ENCODE peak calls at places on chromosomes 11 and 22, in ten cellular contexts. N is OCI-M1; Z is brain microvascular endothelial cell; P is RPMI8226; C is activated CD8-positive, alpha-beta T cell treated with anti-CD3 and anti-CD28 coated beads for 36 hours; S is ureter; V is NCI-H345; J is GOT3; B is iPS-NIHi11; F is CD8-positive, alpha-beta memory T cell. E is an unnamed sample.

GRCh38 chr11:6755953-6756347 is 15.8 kb downstream of the OR2AG2 start:
- DNase-seq in V (no peak), J (no peak), N (no peak), Z (no peak), F (no peak), P (no peak), B (no peak), C (no peak), S (no peak), E (no peak)

GRCh38 chr22:33875316-33875715 is 45.0 kb downstream of the LARGE1 start:
- DNase-seq in J (no peak), C (no peak), V (no peak), Z (no peak), B (no peak), S (no peak), P (no peak), N (no peak), F (no peak), E (no peak)

GRCh38 chr11:12170984-12171383 is 60.6 kb downstream of the MICAL2 start:
- DNase-seq in P (no peak), V (no peak), C (no peak), S (peak), F (no peak), B (no peak), Z (no peak), J (no peak), N (no peak), E (no peak)

GRCh38 chr22:36913431-36914382 is at the start of gene CSF2RB:
- DNase-seq in N (peak), V (no peak), B (no peak), P (peak), Z (no peak), C (no peak), F (no peak), J (no peak), S (peak), E (no peak)

GRCh38 chr11:122440783-122441701 is 214.5 kb upstream of the UBASH3B start:
- DNase-seq in N (peak), P (no peak), S (peak), C (peak), B (peak), F (no peak), Z (peak), V (peak), J (no peak), E (peak)

GRCh38 chr11:32658639-32659406 is 75.2 kb downstream of the EIF3M start:
- DNase-seq in S (no peak), V (no peak), B (no peak), C (no peak), J (no peak), N (no peak), Z (no peak), F (no peak), P (no peak), E (no peak)

GRCh38 chr11:115267228-115267627 is 237.0 kb downstream of the CADM1 start:
- DNase-seq in Z (no peak), P (peak), V (peak), N (no peak), J (no peak), F (no peak), S (no peak), B (no peak), C (no peak), E (no peak)

GRCh38 chr22:36764641-36765040 is 11.3 kb downstream of the IFT27 start:
- DNase-seq in F (no peak), V (no peak), S (no peak), B (no peak), J (no peak), C (no peak), Z (no peak), N (no peak), P (no peak), E (no peak)

GRCh38 chr11:120284272-120284671 is 40.8 kb upstream of the TLCD5 start:
- DNase-seq in J (no peak), C (no peak), Z (no peak), N (no peak), S (no peak), F (no peak), B (no peak), V (peak), P (no peak), E (no peak)

GRCh38 chr22:45101828-45102227 is 61.9 kb upstream of the NUP50 start:
- DNase-seq in V (no peak), N (peak), J (peak), F (no peak), C (peak), P (peak), S (peak), B (peak), Z (peak), E (peak)

GRCh38 chr11:71326328-71326940 is 74.1 kb upstream of the SHANK2 start:
- DNase-seq in C (no peak), S (no peak), P (no peak), V (no peak), N (no peak), F (no peak), J (no peak), B (no peak), Z (no peak), E (no peak)

GRCh38 chr11:112597290-112597689 is 336.6 kb upstream of the PLET1 start:
- DNase-seq in B (no peak), S (no peak), P (no peak), J (no peak), N (no peak), F (no peak), Z (no peak), V (no peak), C (no peak), E (no peak)

GRCh38 chr11:60985991-60986915 is 14.8 kb downstream of the CD6 start:
- DNase-seq in P (peak), N (no peak), C (peak), F (peak), Z (peak), J (no peak), S (no peak), B (no peak), V (no peak), E (no peak)

GRCh38 chr11:27673979-27674663 is 26.1 kb downstream of the BDNF start:
- DNase-seq in N (no peak), F (no peak), P (no peak), V (peak), C (no peak), S (no peak), Z (no peak), B (no peak), J (no peak), E (peak)

GRCh38 chr11:70862093-70862492 is 390.3 kb downstream of the SHANK2 start:
- DNase-seq in F (no peak), B (no peak), S (no peak), C (no peak), P (peak), V (peak), Z (no peak), J (no peak), N (no peak), E (peak)

GRCh38 chr22:36839356-36840073 is 21.3 kb upstream of the NCF4 start:
- DNase-seq in S (no peak), Z (no peak), N (no peak), C (no peak), B (no peak), V (no peak), J (no peak), F (no peak), P (peak), E (no peak)

GRCh38 chr11:73913472-73913871 is 36.7 kb downstream of the PAAF1 start:
- DNase-seq in S (no peak), Z (no peak), C (no peak), P (no peak), V (no peak), N (no peak), F (no peak), J (no peak), B (no peak), E (no peak)

GRCh38 chr11:46392421-46393230 is 1.1 kb upstream of the CHRM4 start:
- DNase-seq in N (peak), C (peak), Z (peak), J (peak), B (peak), P (peak), V (peak), S (peak), F (peak), E (peak)

GRCh38 chr11:124098142-124098541 is 17.1 kb upstream of the VWA5A start:
- DNase-seq in Z (no peak), C (no peak), S (no peak), J (no peak), N (peak), F (no peak), B (no peak), P (no peak), V (no peak), E (no peak)

GRCh38 chr11:121105063-121105480 is 4.0 kb downstream of the TECTA start:
- DNase-seq in J (no peak), S (no peak), F (no peak), B (no peak), P (no peak), C (no peak), N (no peak), V (no peak), Z (no peak), E (no peak)

GRCh38 chr11:119493712-119494111 is 70.7 kb upstream of the THY1 start:
- DNase-seq in N (peak), C (peak), Z (peak), P (peak), F (no peak), V (no peak), J (no peak), S (no peak), B (peak), E (no peak)

GRCh38 chr11:133969072-133969471 is 12.3 kb upstream of the IGSF9B start:
- DNase-seq in J (no peak), B (no peak), N (no peak), Z (no peak), C (no peak), F (no peak), S (no peak), P (no peak), V (no peak), E (no peak)

GRCh38 chr22:27581241-27581640 is 220.3 kb downstream of the MN1 start:
- DNase-seq in J (no peak), P (no peak), B (no peak), Z (no peak), F (no peak), C (no peak), S (no peak), V (no peak), N (no peak), E (no peak)

GRCh38 chr22:40043793-40044101 is 49.0 kb downstream of the FAM83F start:
- DNase-seq in N (no peak), F (no peak), B (no peak), C (no peak), S (no peak), P (no peak), J (no peak), V (no peak), Z (no peak), E (no peak)

GRCh38 chr11:96869207-96869606 is 479.4 kb downstream of the JRKL start:
- DNase-seq in N (no peak), S (no peak), Z (no peak), J (no peak), F (no peak), B (no peak), P (no peak), V (no peak), C (no peak), E (no peak)

GRCh38 chr11:117214404-117215110 is 15.4 kb downstream of the TAGLN start:
- DNase-seq in Z (no peak), B (no peak), N (no peak), S (no peak), J (no peak), F (no peak), P (no peak), C (no peak), V (no peak), E (no peak)

GRCh38 chr22:50261615-50262459 is at the start of gene MAPK12:
- DNase-seq in C (no peak), B (peak), N (peak), P (peak), F (no peak), S (no peak), J (no peak), Z (no peak), V (no peak), E (peak)

GRCh38 chr11:48307760-48308386 is 1.9 kb downstream of the OR4S1 start:
- DNase-seq in P (peak), V (peak), Z (peak), J (peak), B (peak), C (peak), S (peak), N (peak), F (peak), E (peak)

GRCh38 chr22:39214383-39215069 is 30.3 kb downstream of the PDGFB start:
- DNase-seq in J (no peak), P (no peak), B (peak), Z (no peak), V (no peak), S (no peak), F (no peak), C (no peak), N (no peak), E (no peak)

GRCh38 chr22:49586244-49586748 is 241.4 kb downstream of the BRD1 start:
- DNase-seq in V (no peak), S (no peak), F (no peak), B (no peak), N (no peak), P (no peak), C (no peak), Z (no peak), J (no peak), E (no peak)

GRCh38 chr11:80197155-80197554 is 756.3 kb upstream of the TENM4 start:
- DNase-seq in V (no peak), F (no peak), B (no peak), S (no peak), P (no peak), N (no peak), J (no peak), Z (no peak), C (no peak), E (no peak)

GRCh38 chr11:32829680-32830412 is at the start of gene PRRG4:
- DNase-seq in N (peak), S (peak), F (no peak), P (peak), V (peak), J (no peak), Z (no peak), C (peak), B (peak), E (peak)

GRCh38 chr22:47205562-47205961 is 443.1 kb downstream of the TBC1D22A start:
- DNase-seq in P (no peak), J (no peak), S (no peak), V (no peak), Z (no peak), N (no peak), F (peak), B (no peak), C (no peak), E (no peak)

GRCh38 chr11:19601235-19601634 is 111.4 kb upstream of the NAV2 start:
- DNase-seq in C (no peak), F (no peak), B (no peak), P (no peak), N (no peak), Z (no peak), V (no peak), J (no peak), S (no peak), E (no peak)

GRCh38 chr11:104175769-104176168 is 11.8 kb upstream of the PDGFD start:
- DNase-seq in Z (no peak), F (no peak), B (no peak), C (no peak), V (no peak), S (no peak), N (no peak), J (no peak), P (no peak), E (no peak)

GRCh38 chr22:49235463-49236300 is 592.0 kb downstream of the BRD1 start:
- DNase-seq in S (no peak), N (no peak), V (peak), J (no peak), C (no peak), F (no peak), B (peak), Z (no peak), P (no peak), E (peak)

GRCh38 chr11:21622995-21623394 is 569.9 kb upstream of the ANO5 start:
- DNase-seq in P (no peak), V (no peak), Z (no peak), J (no peak), F (no peak), B (peak), N (no peak), C (no peak), S (no peak), E (no peak)

GRCh38 chr22:19763141-19764049 is 2.8 kb downstream of the TBX1 start:
- DNase-seq in C (no peak), J (no peak), Z (no peak), P (no peak), F (no peak), N (no peak), B (no peak), V (no peak), S (no peak), E (no peak)

GRCh38 chr11:82557274-82557673 is 176.4 kb downstream of the FAM181B start:
- DNase-seq in Z (no peak), F (no peak), B (no peak), N (no peak), S (no peak), C (peak), J (no peak), V (peak), P (peak), E (no peak)

GRCh38 chr11:92782806-92783205 is 186.6 kb upstream of the MTNR1B start:
- DNase-seq in C (no peak), N (no peak), F (no peak), Z (peak), S (no peak), V (no peak), B (no peak), P (no peak), J (no peak), E (no peak)